ENCODE peak calls at places on chromosomes 11 and 22, in seven cellular contexts. R is HCT116, Y is astrocyte of the spinal cord, S is coronary artery, B is tibial nerve, V is brain microvascular endothelial cell, M is pancreas. G is an unnamed sample.

GRCh38 chr22:27113211-27114030 is 456.0 kb downstream of the MIAT start:
- DNase-seq in R (peak), Y (peak), S (peak), B (peak), V (peak), M (peak), G (peak)

GRCh38 chr11:63599211-63600122 is 14.8 kb downstream of the PLAAT3 start:
- DNase-seq in R (no peak), Y (peak), S (no peak), B (no peak), V (peak), M (peak), G (no peak)

GRCh38 chr22:30262917-30263741 is 3.5 kb downstream of the OSM start:
- DNase-seq in R (no peak), Y (peak), S (no peak), B (peak), V (no peak), M (peak), G (no peak)

GRCh38 chr22:17919276-17920144 is 104.9 kb downstream of the MICAL3 start:
- DNase-seq in R (no peak), Y (no peak), S (no peak), B (no peak), V (no peak), M (no peak), G (no peak)

GRCh38 chr11:134668076-134668475 is 256.0 kb upstream of the B3GAT1 start:
- DNase-seq in R (no peak), Y (no peak), S (no peak), B (no peak), V (no peak), M (no peak), G (no peak)

GRCh38 chr22:37051629-37052385 is at the start of gene KCTD17:
- DNase-seq in R (peak), Y (peak), S (no peak), B (peak), V (peak), M (peak), G (no peak)

GRCh38 chr22:36110306-36110791 is 50.2 kb downstream of the APOL3 start:
- DNase-seq in R (no peak), Y (no peak), S (no peak), B (no peak), V (no peak), M (no peak), G (no peak)

GRCh38 chr11:59205664-59206063 is 7.1 kb downstream of the MPEG1 start:
- DNase-seq in R (no peak), Y (no peak), S (no peak), B (no peak), V (no peak), M (no peak), G (no peak)

GRCh38 chr11:12356944-12357655 is 20.3 kb upstream of the PARVA start:
- DNase-seq in R (no peak), Y (no peak), S (no peak), B (no peak), V (no peak), M (no peak), G (no peak)

GRCh38 chr11:127106938-127107337 is 106.4 kb upstream of the KIRREL3 start:
- DNase-seq in R (no peak), Y (no peak), S (no peak), B (no peak), V (no peak), M (no peak), G (no peak)

GRCh38 chr22:19658057-19658966 is 56.0 kb upstream of the SEPTIN5 start:
- DNase-seq in R (no peak), Y (no peak), S (no peak), B (no peak), V (no peak), M (no peak), G (no peak)

GRCh38 chr11:77202941-77203900 is 75.2 kb downstream of the MYO7A start:
- DNase-seq in R (no peak), Y (no peak), S (no peak), B (no peak), V (no peak), M (no peak), G (no peak)

GRCh38 chr22:45816771-45817170 is 145.1 kb downstream of the ATXN10 start:
- DNase-seq in R (no peak), Y (no peak), S (no peak), B (no peak), V (no peak), M (no peak), G (no peak)

GRCh38 chr22:35754761-35755160 is 37.1 kb downstream of the APOL5 start:
- DNase-seq in R (no peak), Y (no peak), S (no peak), B (no peak), V (no peak), M (no peak), G (no peak)

GRCh38 chr11:91081440-91082088 is 858.7 kb upstream of the CHORDC1 start:
- DNase-seq in R (no peak), Y (peak), S (no peak), B (peak), V (peak), M (peak), G (no peak)

GRCh38 chr22:38467438-38467903 is 425 bp upstream of the KDELR3 start:
- DNase-seq in R (no peak), Y (no peak), S (no peak), B (no peak), V (no peak), M (no peak), G (no peak)

GRCh38 chr11:21374381-21374780 is 705.0 kb downstream of the NELL1 start:
- DNase-seq in R (no peak), Y (no peak), S (no peak), B (no peak), V (no peak), M (no peak), G (no peak)

GRCh38 chr11:119376197-119376847 is 5.2 kb downstream of the USP2 start:
- DNase-seq in R (no peak), Y (no peak), S (no peak), B (no peak), V (no peak), M (peak), G (no peak)

GRCh38 chr11:69878144-69878883 is 59.1 kb upstream of the FGF3 start:
- DNase-seq in R (no peak), Y (no peak), S (no peak), B (peak), V (no peak), M (no peak), G (no peak)

GRCh38 chr11:79616392-79616831 is 175.6 kb upstream of the TENM4 start:
- DNase-seq in R (no peak), Y (no peak), S (no peak), B (no peak), V (no peak), M (no peak), G (no peak)

GRCh38 chr11:68200639-68201038 is 12.5 kb downstream of the KMT5B start:
- DNase-seq in R (no peak), Y (peak), S (no peak), B (no peak), V (no peak), M (no peak), G (no peak)

GRCh38 chr11:114308689-114309089 is 12.5 kb downstream of the NNMT start:
- DNase-seq in R (no peak), Y (peak), S (peak), B (no peak), V (no peak), M (no peak), G (no peak)

GRCh38 chr11:100525635-100526034 is 161.5 kb upstream of the ARHGAP42 start:
- DNase-seq in R (peak), Y (no peak), S (no peak), B (no peak), V (no peak), M (no peak), G (no peak)

GRCh38 chr11:101126551-101127347 is 2.9 kb downstream of the PGR start:
- DNase-seq in R (no peak), Y (peak), S (peak), B (peak), V (no peak), M (no peak), G (no peak)

GRCh38 chr22:32144875-32145274 is 14.2 kb downstream of the C22orf42 start:
- DNase-seq in R (no peak), Y (no peak), S (no peak), B (no peak), V (no peak), M (no peak), G (no peak)

GRCh38 chr11:19597876-19598275 is 114.8 kb upstream of the NAV2 start:
- DNase-seq in R (no peak), Y (no peak), S (peak), B (no peak), V (no peak), M (no peak), G (no peak)

GRCh38 chr22:24214467-24215285 is 30.2 kb downstream of the GGT5 start:
- DNase-seq in R (no peak), Y (no peak), S (no peak), B (no peak), V (no peak), M (no peak), G (no peak)

GRCh38 chr22:25942989-25943411 is 201.0 kb downstream of the MYO18B start:
- DNase-seq in R (no peak), Y (no peak), S (no peak), B (peak), V (no peak), M (no peak), G (no peak)

DNA sequence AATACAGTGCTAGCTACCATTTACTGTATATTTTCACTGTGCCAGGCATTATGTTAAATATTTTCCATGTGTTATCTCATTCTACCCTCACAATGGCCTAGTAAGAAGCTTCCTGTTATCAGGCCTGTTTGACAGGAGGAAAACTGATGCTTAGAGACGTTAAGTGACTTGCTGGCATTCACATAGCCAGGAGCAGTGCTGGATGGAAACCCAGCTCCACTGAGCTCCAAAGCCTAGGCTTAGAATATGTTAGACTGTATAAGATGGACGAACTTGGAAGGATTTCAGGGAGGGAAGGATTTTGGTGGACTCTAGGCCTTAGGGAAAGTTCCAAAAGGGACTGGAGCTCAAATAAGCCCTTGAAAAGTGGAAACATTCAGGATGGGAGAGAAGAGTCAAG is 2.1 kb downstream of the CD44 start:
- DNase-seq in R (no peak), Y (no peak), S (no peak), B (no peak), V (no peak), M (no peak), G (no peak)
- H3K4me3 ChIP-seq in R (peak), Y (peak), S (peak), B (no peak), V (peak), M (peak), G (peak)

GRCh38 chr11:62548545-62549335 is 2.1 kb upstream of the AHNAK start:
- DNase-seq in R (no peak), Y (peak), S (no peak), B (no peak), V (no peak), M (peak), G (no peak)

GRCh38 chr11:62546937-62547625 is 475 bp upstream of the AHNAK start:
- DNase-seq in R (no peak), Y (peak), S (no peak), B (no peak), V (no peak), M (peak), G (no peak)

GRCh38 chr11:62545437-62546243 is 966 bp downstream of the AHNAK start:
- DNase-seq in R (peak), Y (peak), S (peak), B (peak), V (peak), M (peak), G (peak)

GRCh38 chr11:62546244-62546936 is at the start of gene AHNAK:
- DNase-seq in R (no peak), Y (peak), S (peak), B (peak), V (no peak), M (peak), G (no peak)

GRCh38 chr11:62547691-62548281 is 1.2 kb upstream of the AHNAK start:
- DNase-seq in R (no peak), Y (no peak), S (no peak), B (no peak), V (no peak), M (peak), G (no peak)
- H3K4me3 ChIP-seq in R (peak), Y (peak), S (peak), B (peak), V (peak), M (peak), G (peak)

GRCh38 chr11:57815877-57816276 is 54.3 kb downstream of the CTNND1 start:
- DNase-seq in R (no peak), Y (no peak), S (no peak), B (no peak), V (no peak), M (no peak), G (no peak)

GRCh38 chr11:57818812-57819211 is 57.2 kb downstream of the CTNND1 start:
- DNase-seq in R (no peak), Y (no peak), S (no peak), B (no peak), V (no peak), M (no peak), G (no peak)

GRCh38 chr11:57812634-57813033 is 51.0 kb downstream of the CTNND1 start:
- DNase-seq in R (no peak), Y (no peak), S (no peak), B (no peak), V (no peak), M (no peak), G (no peak)

GRCh38 chr11:57819272-57819979 is 57.8 kb downstream of the CTNND1 start:
- DNase-seq in R (no peak), Y (no peak), S (no peak), B (no peak), V (no peak), M (no peak), G (no peak)

DNA sequence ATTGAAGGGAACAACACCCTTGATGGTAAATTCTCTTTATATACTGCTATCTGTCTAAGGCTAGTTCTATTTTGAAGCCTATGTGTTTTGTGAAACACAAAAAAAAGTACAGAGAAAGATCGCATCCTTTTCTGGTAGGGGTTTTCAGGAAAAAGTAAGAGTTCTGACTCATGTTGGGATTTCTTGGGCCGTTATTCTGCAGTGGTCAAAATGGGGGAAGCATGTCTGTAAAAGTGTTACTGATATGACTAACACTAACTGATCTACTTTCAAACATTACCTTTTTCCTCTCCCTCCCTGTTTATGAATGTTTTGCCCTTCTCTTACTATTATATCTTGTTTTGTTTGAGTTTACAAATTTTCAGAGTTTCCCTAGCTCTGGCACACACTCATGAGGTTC is 53.9 kb downstream of the CTNND1 start:
- DNase-seq in R (no peak), Y (no peak), S (no peak), B (no peak), V (no peak), M (no peak), G (no peak)
- H3K4me3 ChIP-seq in R (no peak), Y (no peak), S (no peak), B (no peak), V (no peak), M (no peak), G (no peak)

GRCh38 chr11:118342503-118343161 is at the start of gene CD3D:
- DNase-seq in R (no peak), Y (no peak), S (no peak), B (no peak), V (no peak), M (no peak), G (no peak)
- H3K4me3 ChIP-seq in R (no peak), Y (no peak), S (no peak), B (no peak), V (no peak), M (no peak), G (no peak)

G was measured in HFF-Myc.